ENCODE peak calls at places on chromosome 17, in six cellular contexts. Q, B, Y, I, F and C are unnamed samples.

GRCh38 chr17:40437095-40437732 is 6.0 kb upstream of the IGFBP4 start:
- DNase-seq in Q (no peak), B (peak), Y (no peak), I (no peak), F (no peak), C (no peak)

GRCh38 chr17:39927928-39928867 is 666 bp downstream of the LRRC3C start:
- DNase-seq in Q (no peak), B (no peak), Y (peak), I (no peak), F (peak), C (no peak)

GRCh38 chr17:57182621-57183020 is 73.7 kb upstream of the MSI2 start:
- DNase-seq in Q (no peak), B (no peak), Y (no peak), I (no peak), F (no peak), C (no peak)

GRCh38 chr17:1232786-1233185 is 37.5 kb upstream of the BHLHA9 start:
- DNase-seq in Q (no peak), B (peak), Y (no peak), I (no peak), F (no peak), C (no peak)

GRCh38 chr17:63930951-63931575 is 1.1 kb downstream of the CD79B start:
- DNase-seq in Q (peak), B (peak), Y (peak), I (peak), F (peak), C (peak)

GRCh38 chr17:42979511-42980273 is at the start of gene PTGES3L:
- DNase-seq in Q (no peak), B (peak), Y (peak), I (no peak), F (peak), C (peak)

GRCh38 chr17:7745748-7746470 is 28.4 kb downstream of the DNAH2 start:
- DNase-seq in Q (peak), B (peak), Y (no peak), I (no peak), F (no peak), C (no peak)

GRCh38 chr17:69084911-69085310 is 24.2 kb upstream of the ABCA9 start:
- DNase-seq in Q (no peak), B (no peak), Y (no peak), I (no peak), F (no peak), C (peak)

DNA sequence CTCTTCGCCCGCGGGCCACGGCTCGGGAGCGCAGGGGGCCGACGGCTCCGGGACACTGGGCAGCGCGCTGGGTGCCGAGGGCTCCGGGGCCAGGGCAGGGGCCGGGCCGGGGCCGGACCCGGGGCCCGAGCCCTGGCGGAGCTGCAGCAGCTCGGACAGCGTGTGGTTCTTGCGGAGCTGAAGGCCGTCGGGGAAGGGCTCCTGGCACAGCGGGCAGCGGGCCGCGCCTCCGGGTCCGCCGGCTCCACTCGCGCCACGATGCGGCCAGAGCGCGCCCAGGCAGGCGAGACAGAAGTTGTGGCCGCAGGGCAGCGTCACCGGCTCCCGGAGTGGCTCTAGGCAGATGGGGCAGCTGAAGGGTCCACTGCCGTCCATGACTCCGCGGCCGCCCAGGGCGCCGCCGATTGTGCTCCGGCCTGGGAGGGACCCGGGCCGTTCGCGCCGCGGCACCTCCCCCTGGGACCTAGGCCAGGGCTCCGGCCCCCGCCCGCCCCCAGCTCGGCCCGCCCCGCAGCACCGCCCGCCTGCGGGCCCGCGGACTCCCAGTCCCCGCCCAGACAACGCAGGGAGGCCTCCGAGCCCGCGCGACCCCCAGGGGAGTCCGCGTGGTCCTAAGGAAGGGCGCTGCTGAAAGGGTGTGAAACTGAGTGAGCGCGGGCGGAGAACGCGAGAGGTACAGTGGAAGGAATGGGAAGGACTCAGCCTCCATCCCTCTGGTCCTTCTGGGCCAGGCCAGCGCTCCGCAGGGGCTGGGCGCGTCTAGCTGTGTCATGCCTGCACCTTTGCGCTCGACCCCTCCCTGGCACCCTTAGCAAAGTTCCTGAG is at the start of gene TRIM47:
- DNase-seq in Q (peak), B (peak), Y (peak), I (no peak), F (peak), C (no peak)
- TF ChIP-seq CTCF in Q (peak), B (peak), Y (no peak), I (no peak), F (no peak), C (peak)

GRCh38 chr17:78343099-78343432 is 16.8 kb downstream of the SOCS3 start:
- DNase-seq in Q (no peak), B (peak), Y (no peak), I (no peak), F (peak), C (no peak)

GRCh38 chr17:78343433-78344201 is 16.3 kb downstream of the SOCS3 start:
- DNase-seq in Q (no peak), B (no peak), Y (no peak), I (peak), F (no peak), C (peak)

GRCh38 chr17:78340183-78340955 is 19.5 kb downstream of the SOCS3 start:
- DNase-seq in Q (no peak), B (no peak), Y (no peak), I (no peak), F (no peak), C (no peak)

GRCh38 chr17:78342438-78343098 is 17.3 kb downstream of the SOCS3 start:
- DNase-seq in Q (no peak), B (peak), Y (no peak), I (no peak), F (peak), C (no peak)

DNA sequence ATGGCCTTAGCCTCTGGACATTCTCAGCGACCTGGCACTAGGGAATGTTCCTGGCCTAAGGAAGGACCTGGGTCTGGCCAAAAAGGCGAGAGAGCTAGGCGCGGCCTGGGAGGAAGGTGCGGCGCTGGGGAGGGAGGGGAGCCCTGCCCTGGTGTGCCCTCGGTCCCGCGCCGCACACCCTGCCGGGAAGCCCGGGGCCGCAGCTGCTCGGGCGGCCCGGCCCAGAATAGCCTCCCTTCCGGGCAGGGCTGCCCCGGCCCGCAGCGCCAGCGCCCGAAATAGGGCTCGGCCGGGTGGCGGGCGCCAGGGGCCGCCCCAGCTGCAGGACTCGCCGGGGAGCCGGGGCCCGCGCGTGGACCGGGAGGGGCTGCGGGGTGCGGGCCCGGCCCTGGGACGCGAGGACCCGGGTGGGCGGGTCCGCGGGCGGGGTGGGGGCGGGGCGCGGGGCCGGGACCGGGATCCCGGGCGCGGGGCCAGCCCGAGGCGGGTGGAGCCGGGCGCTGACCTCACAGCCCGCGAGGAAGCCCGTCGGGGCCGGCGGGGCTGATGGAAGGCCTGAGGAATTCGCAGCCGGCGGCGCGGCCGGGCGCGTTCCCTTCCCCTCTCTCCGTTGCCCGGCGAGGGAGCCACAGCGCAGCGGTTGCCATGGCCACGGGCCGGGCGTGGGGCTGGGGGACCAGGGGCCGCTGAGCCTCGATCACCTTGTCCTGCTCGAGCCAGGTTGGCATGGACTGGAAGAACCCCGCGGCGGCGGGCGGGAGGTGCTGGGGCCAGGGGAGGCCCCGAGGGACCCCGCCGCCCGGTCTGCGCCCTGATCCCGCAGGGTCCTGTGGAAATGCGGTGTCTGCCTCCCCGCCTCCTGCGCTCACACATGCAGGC is 18.1 kb downstream of the SOCS3 start:
- DNase-seq in Q (no peak), B (peak), Y (peak), I (no peak), F (peak), C (no peak)
- H3K4me3 ChIP-seq in Q (peak), B (peak), Y (no peak), I (peak), F (peak), C (no peak)

DNA sequence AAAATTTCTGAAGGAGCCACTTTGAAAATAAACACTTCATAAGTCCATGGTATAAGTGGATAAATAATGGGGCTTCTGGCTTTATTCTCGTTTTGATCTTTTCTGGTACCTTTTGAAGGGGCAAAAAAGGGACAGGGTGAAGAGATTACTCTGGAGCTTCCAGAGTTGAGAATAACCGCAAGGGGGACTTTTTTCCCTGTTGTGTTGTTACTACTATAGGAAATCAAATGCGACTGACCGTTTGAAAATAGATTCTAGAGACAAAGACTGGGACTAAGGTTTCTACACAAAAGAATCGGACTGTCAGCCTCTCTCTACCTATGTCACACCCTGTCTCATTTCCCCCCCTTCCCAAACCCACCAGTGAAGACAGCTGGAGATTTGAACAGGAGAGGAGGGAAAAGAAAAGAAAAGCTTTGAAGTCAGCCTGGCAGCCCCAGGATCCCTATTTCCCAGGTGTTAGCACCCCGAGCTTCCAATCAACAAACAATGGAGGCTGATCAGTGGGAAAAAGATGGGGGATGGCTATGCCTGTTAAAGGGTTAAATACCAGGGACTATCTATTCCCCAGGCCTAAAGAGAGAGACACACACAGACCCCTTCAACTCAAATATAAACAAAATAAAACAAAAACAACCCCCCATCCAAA is 8.3 kb downstream of the HOXB4 start:
- DNase-seq in Q (no peak), B (no peak), Y (no peak), I (no peak), F (no peak), C (no peak)
- TF ChIP-seq CTCF in Q (no peak), B (no peak), Y (no peak), I (no peak), F (no peak), C (no peak)

DNA sequence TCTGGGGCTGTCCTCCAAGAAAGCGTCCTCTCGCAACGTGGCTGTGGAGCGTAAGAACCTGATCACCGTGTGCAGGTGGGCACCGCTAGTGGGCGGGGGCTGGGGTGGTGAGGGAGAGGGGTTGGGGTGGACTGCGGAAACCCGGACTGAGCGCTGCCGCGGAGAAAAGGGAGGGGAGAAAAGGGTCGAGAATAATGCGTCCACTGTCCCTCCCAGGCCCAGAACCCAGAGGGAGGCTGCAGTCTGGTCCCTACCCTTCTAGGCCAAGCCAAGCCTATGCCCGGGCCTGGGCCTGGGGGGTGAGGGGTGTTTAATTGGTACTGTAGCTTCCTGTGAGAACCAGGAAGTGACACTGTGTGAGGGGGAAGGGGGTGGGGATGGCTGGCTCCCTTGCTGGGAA is 464 bp downstream of the RUNDC3A start:
- DNase-seq in Q (no peak), B (no peak), Y (peak), I (no peak), F (no peak), C (no peak)
- H3K4me3 ChIP-seq in Q (peak), B (no peak), Y (no peak), I (peak), F (peak), C (peak)

GRCh38 chr17:29143894-29144293 is 36.3 kb downstream of the MYO18A start:
- DNase-seq in Q (no peak), B (peak), Y (no peak), I (no peak), F (no peak), C (peak)
- TF ChIP-seq CTCF in Q (peak), B (peak), Y (no peak), I (no peak), F (peak), C (peak)

DNA sequence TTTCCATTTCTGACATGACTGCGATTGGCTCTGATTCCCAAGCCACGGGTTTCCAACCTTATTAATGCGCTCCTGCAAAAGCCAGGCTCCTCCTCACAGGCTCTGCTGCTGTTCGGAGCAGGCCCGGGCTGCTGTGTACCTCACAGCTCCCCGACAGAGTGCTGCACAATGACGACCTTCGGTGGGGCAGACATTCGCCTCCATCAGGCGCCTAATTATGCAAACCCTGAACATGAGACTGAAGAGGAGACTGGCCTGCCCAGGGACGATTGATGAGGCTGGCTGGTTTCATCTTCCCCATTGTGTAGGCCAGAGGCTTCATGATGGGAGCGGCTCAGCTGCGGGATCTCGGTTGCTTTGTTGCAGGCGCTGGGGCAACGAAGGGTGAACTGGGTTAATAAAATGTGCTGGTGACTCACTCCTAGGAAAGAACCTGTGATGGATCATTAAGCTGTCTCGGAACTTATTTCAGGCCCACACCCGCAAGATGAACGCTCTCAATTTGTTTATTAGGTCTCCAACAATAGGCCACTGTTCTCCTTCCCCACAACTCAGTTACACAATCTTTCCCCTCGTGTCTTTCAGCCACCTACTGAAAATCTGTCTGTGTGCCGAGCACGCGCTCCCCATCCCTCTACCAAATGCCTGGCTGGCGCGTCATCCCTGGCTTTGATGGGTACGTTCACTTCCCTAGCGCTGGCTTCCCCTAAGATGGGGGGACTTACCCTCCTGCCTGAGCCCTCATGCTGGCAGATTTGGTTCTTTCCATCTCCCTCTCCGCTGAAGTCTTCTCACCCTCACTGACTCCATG is 27.2 kb upstream of the TOB1 start:
- DNase-seq in Q (no peak), B (peak), Y (peak), I (no peak), F (no peak), C (no peak)
- H3K4me3 ChIP-seq in Q (no peak), B (no peak), Y (no peak), I (no peak), F (no peak), C (no peak)